ENCODE peak calls at places on chromosomes 16 and 17, in five cellular contexts. I is PC-3, J is heart right ventricle, V is ovary, N is left ventricle myocardium inferior. L is an unnamed sample.

GRCh38 chr17:43574896-43575525 is 28.9 kb upstream of the ETV4 start:
- DNase-seq in I (peak), J (no peak), V (no peak), N (no peak), L (no peak)

GRCh38 chr16:9607512-9608230 is 516.2 kb downstream of the HAPSTR1 start:
- DNase-seq in I (no peak), J (no peak), V (no peak), N (no peak), L (no peak)

GRCh38 chr17:81428121-81428515 is 32.9 kb downstream of the BAHCC1 start:
- DNase-seq in I (peak), J (no peak), V (no peak), N (no peak), L (no peak)

GRCh38 chr16:55502801-55503366 is 6.0 kb upstream of the LPCAT2 start:
- DNase-seq in I (peak), J (peak), V (peak), N (peak), L (no peak)

GRCh38 chr17:57852041-57852954 is 2.5 kb upstream of the MRPS23 start:
- DNase-seq in I (no peak), J (no peak), V (no peak), N (no peak), L (no peak)

GRCh38 chr16:65122974-65123845 is 1.3 kb upstream of the CDH11 start:
- DNase-seq in I (peak), J (peak), V (peak), N (peak), L (no peak)

GRCh38 chr17:59618894-59619312 is 792 bp upstream of the CLTC start:
- DNase-seq in I (no peak), J (no peak), V (no peak), N (no peak), L (no peak)

GRCh38 chr16:88453621-88454314 is 688 bp downstream of the ZFPM1 start:
- DNase-seq in I (no peak), J (no peak), V (peak), N (no peak), L (no peak)

GRCh38 chr17:80774643-80775281 is 216.9 kb upstream of the CHMP6 start:
- DNase-seq in I (no peak), J (no peak), V (no peak), N (no peak), L (no peak)

GRCh38 chr16:79508294-79508693 is 92.2 kb downstream of the MAF start:
- DNase-seq in I (no peak), J (peak), V (no peak), N (no peak), L (no peak)

DNA sequence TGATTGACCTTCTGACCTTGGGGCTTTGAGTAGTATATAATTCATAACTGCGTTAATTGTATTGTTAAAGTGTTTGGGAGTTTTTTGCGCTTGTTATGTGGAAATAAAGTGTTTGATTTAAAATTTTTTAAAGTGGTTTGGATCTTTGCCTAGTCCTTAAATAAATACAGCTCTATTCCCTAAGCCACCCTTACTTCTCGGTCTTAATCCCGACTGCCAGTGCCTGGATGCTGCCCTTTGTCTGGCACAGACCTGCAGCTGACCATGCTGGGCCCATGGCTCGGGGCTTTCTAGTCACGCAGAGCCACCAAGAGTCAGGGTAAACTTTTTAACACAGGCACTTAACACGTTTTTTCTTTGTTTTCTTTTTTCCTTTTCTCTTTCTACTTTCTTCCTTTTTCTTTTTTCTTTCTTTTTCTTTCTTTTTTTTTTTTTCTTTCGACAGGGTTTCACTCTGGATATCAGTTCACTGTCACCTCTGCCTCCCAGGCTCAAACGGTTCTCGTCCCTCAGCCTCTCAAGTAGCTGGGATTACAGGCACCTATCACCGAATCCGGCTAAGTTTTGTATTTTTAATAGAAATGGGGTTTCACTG is 19.6 kb upstream of the SLC5A11 start:
- DNase-seq in I (no peak), J (no peak), V (no peak), N (no peak), L (no peak)
- H3K27ac ChIP-seq in I (no peak), J (no peak), V (no peak), N (no peak), L (no peak)

DNA sequence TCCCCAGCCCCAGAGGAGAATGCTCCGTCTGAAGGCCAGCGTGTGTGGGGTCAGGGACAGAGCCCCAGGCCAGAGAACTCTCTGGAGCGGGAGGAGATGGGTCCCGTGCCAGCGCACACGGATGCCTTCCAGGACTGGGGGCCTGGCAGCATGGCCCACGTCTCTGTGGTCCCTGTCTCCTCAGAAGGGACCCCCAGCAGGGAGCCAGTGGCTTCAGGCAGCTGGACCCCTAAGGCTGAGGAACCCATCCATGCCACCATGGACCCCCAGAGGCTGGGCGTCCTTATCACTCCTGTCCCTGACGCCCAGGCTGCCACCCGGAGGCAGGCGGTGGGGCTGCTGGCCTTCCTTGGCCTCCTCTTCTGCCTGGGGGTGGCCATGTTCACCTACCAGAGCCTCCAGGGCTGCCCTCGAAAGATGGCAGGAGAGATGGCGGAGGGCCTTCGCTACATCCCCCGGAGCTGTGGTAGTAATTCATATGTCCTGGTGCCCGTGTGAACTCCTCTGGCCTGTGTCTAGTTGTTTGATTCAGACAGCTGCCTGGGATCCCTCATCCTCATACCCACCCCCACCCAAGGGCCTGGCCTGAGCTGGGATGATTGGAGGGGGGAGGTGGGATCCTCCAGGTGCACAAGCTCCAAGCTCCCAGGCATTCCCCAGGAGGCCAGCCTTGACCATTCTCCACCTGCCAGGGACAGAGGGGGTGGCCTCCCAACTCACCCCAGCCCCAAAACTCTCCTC is 10.4 kb downstream of the CX3CL1 start:
- DNase-seq in I (no peak), J (no peak), V (no peak), N (no peak), L (no peak)
- TF ChIP-seq CTCF in I (peak), J (no peak), V (no peak), N (no peak), L (no peak)

GRCh38 chr16:12025926-12026325 is 49.4 kb downstream of the SNX29 start:
- DNase-seq in I (no peak), J (no peak), V (no peak), N (no peak), L (no peak)

GRCh38 chr16:12027091-12027490 is 50.6 kb downstream of the SNX29 start:
- DNase-seq in I (peak), J (no peak), V (no peak), N (no peak), L (no peak)

GRCh38 chr16:12028220-12028619 is 51.7 kb downstream of the SNX29 start:
- DNase-seq in I (no peak), J (no peak), V (no peak), N (no peak), L (no peak)

GRCh38 chr16:12025472-12025871 is 48.9 kb downstream of the SNX29 start:
- DNase-seq in I (no peak), J (no peak), V (no peak), N (no peak), L (no peak)

DNA sequence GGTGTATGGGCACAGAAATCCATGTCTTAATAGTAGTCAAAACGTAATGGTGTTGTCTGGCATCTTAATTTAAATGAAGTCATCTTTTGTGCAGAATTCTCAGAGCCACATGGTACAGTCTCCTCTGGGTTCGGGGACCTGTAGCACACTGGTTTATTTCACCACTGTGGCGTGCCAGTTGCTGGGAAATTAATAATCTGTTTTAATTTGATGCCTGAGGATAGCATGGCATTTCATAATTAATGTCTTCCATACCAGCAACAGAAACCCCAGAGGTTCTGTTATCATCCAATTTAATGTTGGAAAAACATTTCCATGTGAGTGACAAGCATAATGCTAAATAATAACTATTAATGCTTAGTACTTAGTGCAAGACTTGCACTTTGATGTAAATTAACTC is 51.0 kb downstream of the SNX29 start:
- DNase-seq in I (no peak), J (no peak), V (no peak), N (no peak), L (no peak)
- H3K27ac ChIP-seq in I (peak), J (no peak), V (no peak), N (no peak), L (no peak)

GRCh38 chr16:52068447-52069074 is 478.4 kb downstream of the TOX3 start:
- DNase-seq in I (peak), J (no peak), V (no peak), N (no peak), L (no peak)
- TF ChIP-seq CTCF in I (no peak), J (peak), V (no peak), N (peak), L (no peak)

DNA sequence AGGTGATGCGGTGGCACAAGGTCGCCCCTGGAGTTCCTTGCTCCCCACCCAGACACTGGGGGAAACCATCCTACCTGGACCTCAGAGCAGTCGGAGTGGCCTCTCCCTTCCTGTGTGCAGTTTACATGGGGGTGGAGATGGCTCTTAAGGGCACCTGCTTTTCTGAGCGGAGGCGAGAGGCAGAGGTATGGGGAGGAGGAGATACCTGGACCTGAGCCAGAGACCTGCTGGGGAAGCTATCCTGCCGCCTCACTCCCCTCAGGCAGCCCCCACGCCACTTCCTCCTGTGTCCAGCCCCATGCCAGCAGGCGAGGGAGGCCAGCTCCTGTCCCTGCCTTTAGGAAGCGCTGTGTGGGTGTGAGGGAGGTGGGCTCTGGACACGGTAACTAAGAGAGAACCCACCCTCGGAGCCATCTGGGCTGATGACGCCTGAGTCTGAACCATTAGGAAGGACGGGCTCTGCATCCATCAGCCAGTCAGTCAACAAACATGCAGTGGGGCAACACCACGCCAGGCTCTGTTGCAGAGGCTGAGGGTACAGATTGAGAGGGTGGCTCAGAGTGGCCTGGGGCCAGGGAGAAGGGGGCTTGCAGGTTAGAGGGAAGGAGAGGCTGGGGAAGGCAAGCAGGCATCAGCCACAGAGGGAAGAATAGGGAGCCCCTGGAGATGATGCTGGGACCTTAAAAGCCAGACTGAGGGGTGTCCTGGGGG is 1.2 kb downstream of the CORO1A start:
- DNase-seq in I (no peak), J (peak), V (peak), N (peak), L (no peak)
- H3K27ac ChIP-seq in I (no peak), J (peak), V (no peak), N (peak), L (peak)

GRCh38 chr17:28346199-28346580 is 10.6 kb downstream of the TNFAIP1 start:
- DNase-seq in I (no peak), J (no peak), V (no peak), N (no peak), L (no peak)

GRCh38 chr17:28347261-28347891 is 10.0 kb downstream of the POLDIP2 start:
- DNase-seq in I (peak), J (no peak), V (peak), N (no peak), L (no peak)

GRCh38 chr17:28345420-28346198 is 10.0 kb downstream of the TNFAIP1 start:
- DNase-seq in I (no peak), J (no peak), V (no peak), N (peak), L (no peak)

GRCh38 chr17:28348979-28349378 is 8.3 kb downstream of the POLDIP2 start:
- DNase-seq in I (no peak), J (no peak), V (no peak), N (no peak), L (no peak)

GRCh38 chr17:28346746-28347246 is 10.5 kb downstream of the POLDIP2 start:
- DNase-seq in I (no peak), J (no peak), V (peak), N (no peak), L (no peak)
- TF ChIP-seq CTCF in I (peak), J (peak), V (peak), N (peak), L (no peak)

DNA sequence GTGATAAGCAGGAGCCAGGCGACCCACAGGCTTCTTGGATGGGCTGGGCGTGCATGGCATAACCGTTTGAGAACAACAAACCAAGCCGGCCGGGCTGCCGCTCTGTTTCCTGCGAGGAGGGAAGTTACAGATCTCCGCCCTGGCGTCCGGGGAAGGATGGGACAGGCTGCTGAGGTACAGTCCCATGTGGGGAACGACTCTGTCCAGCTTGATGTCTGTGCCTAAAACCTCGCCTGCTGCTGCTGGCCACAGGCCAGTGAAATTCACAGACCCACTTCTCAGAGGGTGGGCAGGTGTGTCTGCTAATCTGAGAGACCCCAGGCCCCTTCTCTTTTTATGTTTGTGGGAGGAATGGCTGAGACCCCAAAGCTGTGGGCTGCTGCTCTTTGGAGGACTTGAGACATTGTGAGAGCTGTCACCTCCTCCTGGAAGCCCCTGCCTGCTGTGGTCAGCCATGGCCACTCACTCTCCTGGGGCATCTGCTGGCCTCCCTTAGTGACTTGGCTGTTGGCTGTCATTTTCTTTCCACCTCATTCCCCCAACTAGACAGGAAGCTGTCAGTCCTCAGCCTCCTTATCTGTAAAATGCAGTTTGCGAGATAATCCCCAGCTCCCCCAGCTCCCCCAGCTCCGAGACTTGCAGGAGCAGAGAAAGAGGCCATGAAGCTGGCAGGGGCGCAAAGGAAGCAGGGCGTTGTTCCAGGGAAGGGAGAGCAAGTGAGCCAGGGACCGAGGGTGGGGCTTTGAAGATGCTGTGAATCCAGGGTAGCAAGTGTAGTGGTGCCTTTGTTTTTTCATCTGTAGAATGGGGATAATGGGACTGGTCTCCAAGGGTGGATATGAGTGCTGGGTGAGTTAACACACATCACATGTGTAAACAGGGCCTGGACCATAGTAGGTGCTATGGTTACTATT is 51.0 kb downstream of the CMIP start:
- DNase-seq in I (no peak), J (peak), V (no peak), N (peak), L (no peak)
- H3K27ac ChIP-seq in I (peak), J (peak), V (no peak), N (peak), L (no peak)

DNA sequence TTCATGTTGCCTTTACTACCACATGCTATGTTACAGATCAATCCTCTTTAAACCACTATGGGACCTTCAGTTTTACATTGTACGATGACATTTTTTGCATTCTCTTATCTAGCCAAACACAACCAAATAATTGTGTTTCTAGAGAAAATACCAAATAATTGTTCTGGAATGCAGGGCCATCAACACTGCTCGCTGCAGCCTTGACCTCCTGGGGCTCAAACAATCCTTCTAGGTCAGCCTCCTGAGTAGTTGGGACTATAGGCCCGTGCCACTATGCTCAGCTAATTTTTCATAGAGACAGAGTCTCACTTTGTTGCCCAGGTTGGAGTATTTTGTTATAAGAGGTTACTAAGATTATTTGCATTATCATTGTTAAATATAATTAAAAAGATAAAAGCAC is 237.5 kb upstream of the PMFBP1 start:
- DNase-seq in I (no peak), J (no peak), V (no peak), N (no peak), L (no peak)
- TF ChIP-seq CTCF in I (no peak), J (no peak), V (no peak), N (no peak), L (no peak)

GRCh38 chr17:7222093-7222971 is 2.6 kb downstream of the ACADVL start:
- DNase-seq in I (no peak), J (no peak), V (no peak), N (no peak), L (no peak)
- H3K27ac ChIP-seq in I (no peak), J (peak), V (no peak), N (peak), L (no peak)

GRCh38 chr17:31058958-31059357 is 35.8 kb upstream of the NF1 start:
- DNase-seq in I (no peak), J (no peak), V (no peak), N (no peak), L (no peak)

GRCh38 chr17:31064707-31065106 is 30.1 kb upstream of the NF1 start:
- DNase-seq in I (no peak), J (no peak), V (no peak), N (no peak), L (no peak)

GRCh38 chr17:31060814-31061550 is 33.8 kb upstream of the NF1 start:
- DNase-seq in I (no peak), J (no peak), V (no peak), N (no peak), L (no peak)

GRCh38 chr17:31061678-31062077 is 33.1 kb upstream of the NF1 start:
- DNase-seq in I (no peak), J (no peak), V (no peak), N (no peak), L (no peak)
- TF ChIP-seq CTCF in I (no peak), J (no peak), V (no peak), N (no peak), L (no peak)